ENCODE peak calls at places on chromosomes 6 and 20, in five cellular contexts. K is spleen, R is H54, Y is ovary, T is suprapubic skin. O is an unnamed sample.

GRCh38 chr6:10595731-10596664 is 74.8 kb downstream of the GCNT2 start:
- DNase-seq in Y (no peak), K (no peak), T (no peak), R (peak), O (no peak)

GRCh38 chr6:3157151-3157933 is at the start of gene TUBB2A:
- DNase-seq in T (peak), R (peak), K (peak), Y (peak), O (peak)

GRCh38 chr6:148448371-148449010 is 105.9 kb downstream of the SASH1 start:
- DNase-seq in T (no peak), Y (no peak), K (no peak), R (no peak), O (no peak)

GRCh38 chr6:90184334-90185298 is 112.0 kb downstream of the BACH2 start:
- DNase-seq in R (no peak), Y (no peak), K (no peak), T (no peak), O (no peak)

GRCh38 chr20:38825901-38826625 is 20.6 kb downstream of the PPP1R16B start:
- DNase-seq in T (no peak), Y (no peak), K (no peak), R (peak), O (no peak)

GRCh38 chr6:134351615-134352474 is 33.9 kb upstream of the SGK1 start:
- DNase-seq in R (no peak), Y (no peak), K (no peak), T (no peak), O (no peak)

GRCh38 chr6:44580901-44581300 is 193.4 kb downstream of the CDC5L start:
- DNase-seq in T (no peak), R (no peak), Y (no peak), K (no peak), O (no peak)

GRCh38 chr6:53294095-53294494 is 54.7 kb downstream of the ELOVL5 start:
- DNase-seq in K (no peak), R (no peak), Y (no peak), T (no peak), O (no peak)

GRCh38 chr6:45991189-45991588 is 24.5 kb downstream of the CLIC5 start:
- DNase-seq in Y (no peak), K (no peak), T (no peak), R (no peak), O (no peak)

GRCh38 chr20:7291319-7291943 is 523.9 kb downstream of the BMP2 start:
- DNase-seq in T (no peak), K (no peak), R (no peak), Y (no peak), O (no peak)

GRCh38 chr6:16337280-16337975 is 99.0 kb downstream of the GMPR start:
- DNase-seq in Y (peak), R (no peak), K (peak), T (peak), O (no peak)

GRCh38 chr20:19936801-19937583 is 80.2 kb upstream of the NAA20 start:
- DNase-seq in T (no peak), K (peak), R (no peak), Y (no peak), O (no peak)

GRCh38 chr6:44676826-44677433 is 289.4 kb downstream of the CDC5L start:
- DNase-seq in R (peak), T (no peak), Y (no peak), K (no peak), O (no peak)

GRCh38 chr6:165988306-165988756 is 179.3 kb downstream of the TBXT start:
- DNase-seq in T (no peak), R (no peak), Y (no peak), K (no peak), O (no peak)

GRCh38 chr6:149235130-149235561 is 82.4 kb upstream of the TAB2 start:
- DNase-seq in Y (no peak), T (no peak), R (no peak), K (no peak), O (no peak)

GRCh38 chr6:11260249-11261038 is 28.0 kb upstream of the NEDD9 start:
- DNase-seq in K (no peak), R (no peak), Y (no peak), T (no peak), O (no peak)

GRCh38 chr20:61454053-61454452 is 202.0 kb downstream of the CDH4 start:
- DNase-seq in R (no peak), T (no peak), Y (no peak), K (no peak), O (no peak)

GRCh38 chr20:58623579-58624473 is 27.3 kb upstream of the STX16 start:
- DNase-seq in R (peak), K (peak), T (no peak), Y (peak), O (no peak)

GRCh38 chr20:3908667-3909066 is 19.5 kb downstream of the PANK2 start:
- DNase-seq in K (no peak), T (no peak), Y (peak), R (no peak), O (no peak)

GRCh38 chr6:132132911-132133639 is 181.9 kb upstream of the CCN2 start:
- DNase-seq in T (no peak), K (no peak), R (no peak), Y (no peak), O (no peak)

GRCh38 chr6:122838060-122838780 is 49.2 kb downstream of the SMPDL3A start:
- DNase-seq in T (no peak), Y (no peak), K (no peak), R (no peak), O (no peak)

GRCh38 chr20:60008130-60008808 is 50.0 kb downstream of the CDH26 start:
- DNase-seq in T (no peak), R (no peak), K (no peak), Y (no peak), O (no peak)

GRCh38 chr20:46023999-46024398 is 5.0 kb upstream of the SLC12A5 start:
- DNase-seq in Y (no peak), K (no peak), T (no peak), R (peak), O (no peak)

GRCh38 chr6:14380421-14380820 is 262.8 kb downstream of the CD83 start:
- DNase-seq in Y (no peak), R (no peak), T (no peak), K (no peak), O (no peak)

GRCh38 chr6:156777866-156778614 is 862 bp downstream of the ARID1B start:
- DNase-seq in Y (peak), K (peak), T (no peak), R (no peak), O (peak)

GRCh38 chr6:85568411-85568810 is 25.2 kb downstream of the SNX14 start:
- DNase-seq in T (no peak), R (no peak), K (no peak), Y (no peak), O (no peak)

GRCh38 chr20:2295886-2296544 is at the start of gene TGM3:
- DNase-seq in R (no peak), Y (no peak), K (no peak), T (no peak), O (no peak)

GRCh38 chr6:53647437-53648094 is 18.0 kb downstream of the KLHL31 start:
- DNase-seq in K (no peak), R (no peak), T (no peak), Y (no peak), O (no peak)

GRCh38 chr20:15091417-15092017 is 754.1 kb upstream of the FLRT3 start:
- DNase-seq in K (no peak), Y (no peak), T (no peak), R (no peak), O (no peak)

GRCh38 chr20:56558968-56559367 is 25.9 kb downstream of the FAM209B start:
- DNase-seq in K (no peak), T (no peak), R (no peak), Y (no peak), O (no peak)

GRCh38 chr6:37897321-37897720 is 77.8 kb downstream of the ZFAND3 start:
- DNase-seq in R (no peak), Y (no peak), K (no peak), T (no peak), O (no peak)

DNA sequence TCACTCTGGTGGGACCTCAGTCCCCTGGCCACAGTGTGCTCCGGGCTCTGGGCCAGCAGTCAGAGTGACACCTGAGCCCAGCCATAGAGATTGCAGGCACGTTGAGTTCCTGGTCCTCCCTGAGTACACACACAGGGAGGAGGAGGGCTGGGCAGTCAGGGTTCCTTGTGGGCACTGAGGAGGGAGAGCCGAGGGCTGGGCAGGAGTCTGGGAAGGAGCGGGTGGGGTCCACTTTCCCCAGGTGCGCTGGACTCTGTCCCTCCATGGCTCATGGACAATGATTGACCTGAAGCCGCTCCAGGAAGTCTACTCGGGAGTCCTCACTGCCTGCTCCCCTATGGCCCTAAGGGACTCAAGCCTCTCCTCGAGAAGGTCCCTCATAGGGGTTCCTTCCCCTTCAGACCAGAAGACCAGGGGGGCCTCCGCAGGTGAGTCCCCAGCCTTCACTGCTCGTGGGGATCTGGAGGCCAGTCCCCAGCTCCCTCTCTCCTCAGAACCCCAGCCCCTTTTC is 1.1 kb downstream of the SLC44A4 start:
- DNase-seq in T (no peak), K (no peak), Y (no peak), R (no peak), O (no peak)
- TF ChIP-seq POLR2A in T (no peak), K (no peak), Y (no peak), R (no peak), O (no peak)

DNA sequence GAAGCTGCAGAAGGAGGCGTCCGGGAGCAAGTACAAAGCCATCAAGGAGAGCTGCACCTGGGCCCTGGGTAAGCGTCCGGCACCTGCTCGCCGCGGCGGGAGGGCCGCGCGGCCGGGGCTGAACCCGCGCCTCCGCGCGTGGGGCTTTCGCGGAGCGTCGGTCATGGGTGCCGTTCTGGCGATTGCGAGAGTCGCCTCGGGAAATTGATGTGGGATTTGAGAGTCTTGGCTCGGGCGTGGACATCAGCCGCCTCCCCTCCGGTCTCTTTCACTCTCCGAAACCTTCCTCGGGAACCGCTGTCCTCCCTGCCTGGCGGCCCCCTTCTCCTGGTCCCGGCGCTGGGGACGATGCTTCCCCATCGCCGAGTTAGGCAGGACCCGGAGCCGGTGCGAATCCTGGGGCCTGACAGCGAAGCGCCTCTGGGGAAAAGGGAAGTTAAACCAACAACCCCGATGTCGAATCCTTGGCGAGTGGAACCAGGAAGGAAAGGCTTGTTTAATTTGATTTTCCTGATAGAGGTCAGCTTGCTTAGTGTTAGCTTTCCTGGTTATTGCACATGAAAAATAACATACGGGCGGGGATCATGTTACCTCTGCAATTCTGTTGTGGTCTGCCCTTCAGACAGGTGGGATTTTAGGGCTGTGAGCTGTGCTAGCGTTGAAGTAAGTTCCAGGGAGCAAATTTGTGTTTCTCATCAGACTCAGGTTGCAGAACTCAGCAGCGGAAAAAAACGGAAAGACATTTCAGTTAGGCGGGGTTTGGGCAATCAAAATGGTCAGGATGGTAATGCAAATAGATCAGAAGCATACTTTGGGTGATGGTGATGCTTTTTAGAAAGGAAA is 586 bp downstream of the ARFGEF3 start:
- DNase-seq in K (peak), T (no peak), Y (no peak), R (no peak), O (no peak)
- TF ChIP-seq POLR2A in K (no peak), T (no peak), Y (no peak), R (no peak), O (no peak)

DNA sequence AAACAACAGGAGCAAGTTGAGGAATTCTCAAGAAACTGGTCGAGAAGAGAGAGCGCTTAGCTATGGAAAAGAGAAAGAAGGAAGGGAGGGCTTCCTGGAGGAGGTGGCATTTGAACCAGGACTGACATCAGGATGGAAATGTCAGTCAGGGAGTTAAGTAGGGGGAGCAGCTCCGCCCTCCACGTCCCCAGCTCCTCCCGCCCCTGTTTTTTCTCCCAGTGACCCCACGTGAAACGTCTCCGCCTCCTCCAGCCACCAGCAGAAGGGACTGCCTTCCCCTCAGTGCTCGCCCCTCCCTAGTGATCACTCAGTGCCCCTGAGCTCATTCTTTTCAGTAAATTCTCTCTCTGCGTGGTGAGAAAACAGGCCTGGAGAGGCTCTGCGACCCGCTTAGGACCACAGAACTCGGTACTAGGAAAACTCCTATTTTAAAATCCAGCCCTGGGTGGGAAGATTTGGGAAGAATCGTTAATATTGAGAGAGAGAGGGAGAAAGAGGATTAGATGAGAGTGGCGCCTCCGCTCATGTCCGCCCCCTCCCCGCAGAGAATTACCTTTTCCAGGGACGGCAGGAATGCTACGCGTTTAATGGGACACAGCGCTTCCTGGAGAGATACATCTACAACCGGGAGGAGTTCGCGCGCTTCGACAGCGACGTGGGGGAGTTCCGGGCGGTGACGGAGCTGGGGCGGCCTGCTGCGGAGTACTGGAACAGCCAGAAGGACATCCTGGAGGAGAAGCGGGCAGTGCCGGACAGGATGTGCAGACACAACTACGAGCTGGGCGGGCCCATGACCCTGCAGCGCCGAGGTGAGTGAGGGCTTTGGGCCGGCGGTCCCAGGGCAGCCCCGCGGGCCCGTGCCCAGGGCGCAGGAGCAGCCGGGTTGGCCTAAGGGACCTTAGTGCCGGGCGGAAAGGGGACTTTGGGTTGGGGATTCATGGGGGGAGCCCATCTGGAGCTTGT is 4.6 kb downstream of the HLA-DPB1 start:
- DNase-seq in T (no peak), Y (peak), R (no peak), K (peak), O (no peak)
- TF ChIP-seq POLR2A in T (peak), Y (no peak), R (no peak), K (no peak), O (no peak)

GRCh38 chr6:30060982-30061765 is at the start of gene POLR1H:
- DNase-seq in K (peak), R (peak), Y (peak), T (peak), O (peak)
- TF ChIP-seq POLR2A in K (peak), R (peak), Y (peak), T (peak), O (peak)

DNA sequence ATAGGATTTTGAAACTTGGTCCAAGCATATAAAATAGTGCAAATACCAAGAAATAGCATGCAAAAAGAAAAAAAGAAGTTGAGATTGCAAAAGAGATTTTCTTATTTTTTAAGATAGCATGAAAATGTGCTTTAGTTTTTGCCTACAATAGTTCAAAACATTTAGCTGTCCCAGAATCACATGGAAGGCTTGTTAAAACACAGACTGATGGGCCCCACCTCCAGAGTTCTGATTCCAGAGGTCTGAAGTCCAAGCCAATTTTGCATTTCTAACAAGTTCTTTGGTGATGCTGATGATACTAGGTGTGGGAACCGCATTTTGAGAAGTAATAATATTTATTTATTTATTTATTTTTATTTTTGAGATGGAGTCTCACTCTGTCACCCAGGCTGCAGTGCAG is 33.7 kb upstream of the LOC128125822 start:
- DNase-seq in K (no peak), Y (no peak), R (no peak), T (no peak), O (no peak)
- TF ChIP-seq POLR2A in K (no peak), Y (no peak), R (no peak), T (no peak), O (no peak)

GRCh38 chr20:34127787-34128186 is 15.7 kb upstream of the EIF2S2 start:
- DNase-seq in Y (no peak), K (no peak), T (no peak), R (no peak), O (no peak)
- TF ChIP-seq POLR2A in Y (no peak), K (no peak), T (no peak), R (no peak), O (no peak)

GRCh38 chr6:101000334-101000733 is 119.2 kb upstream of the ASCC3 start:
- DNase-seq in Y (no peak), R (no peak), K (no peak), T (no peak), O (no peak)
- TF ChIP-seq POLR2A in Y (no peak), R (no peak), K (no peak), T (no peak), O (no peak)

GRCh38 chr6:27893836-27894807 is 18.1 kb downstream of the OR2B2 start:
- DNase-seq in Y (peak), T (peak), K (peak), R (no peak), O (peak)

GRCh38 chr6:27892596-27893058 is 19.6 kb downstream of the OR2B2 start:
- DNase-seq in T (no peak), K (no peak), Y (no peak), R (no peak), O (no peak)

GRCh38 chr6:27896398-27896796 is 15.8 kb downstream of the OR2B2 start:
- DNase-seq in R (no peak), Y (no peak), T (no peak), K (no peak), O (no peak)

GRCh38 chr6:27893059-27893835 is 18.9 kb downstream of the OR2B2 start:
- DNase-seq in R (peak), Y (peak), T (peak), K (peak), O (peak)

GRCh38 chr6:27894839-27895762 is 17.1 kb downstream of the OR2B2 start:
- DNase-seq in R (no peak), Y (peak), K (no peak), T (no peak), O (no peak)
- TF ChIP-seq POLR2A in R (no peak), Y (peak), K (no peak), T (no peak), O (peak)

DNA sequence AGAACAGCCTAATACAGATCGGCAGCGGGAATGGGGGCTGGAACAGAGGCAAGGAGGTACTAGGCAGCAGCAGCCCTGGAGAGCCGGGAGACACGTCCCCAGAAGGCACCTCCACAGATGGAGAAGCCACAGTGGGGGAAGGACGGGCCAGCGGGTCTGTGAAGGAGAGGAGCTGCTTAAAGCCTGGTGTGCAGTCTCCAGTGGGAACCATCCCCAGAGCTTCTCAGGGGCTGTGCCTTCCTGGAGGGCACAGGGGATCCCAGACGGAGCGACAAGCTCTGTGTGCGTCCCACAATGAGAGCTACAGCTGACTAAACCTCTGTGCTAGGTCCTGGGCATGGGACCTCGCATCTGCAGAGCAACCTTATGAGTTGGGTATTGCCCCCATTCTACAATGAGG is 50.8 kb downstream of the EZR start:
- DNase-seq in Y (no peak), T (no peak), K (no peak), R (no peak), O (no peak)
- TF ChIP-seq POLR2A in Y (no peak), T (no peak), K (no peak), R (no peak), O (no peak)

GRCh38 chr6:41053056-41053455 is at the start of gene APOBEC2:
- DNase-seq in K (no peak), Y (no peak), T (no peak), R (no peak), O (no peak)

GRCh38 chr6:41058783-41059181 is 5.8 kb downstream of the APOBEC2 start:
- DNase-seq in R (no peak), K (no peak), Y (no peak), T (no peak), O (no peak)

GRCh38 chr6:41056768-41057490 is 3.9 kb downstream of the APOBEC2 start:
- DNase-seq in T (no peak), R (no peak), K (no peak), Y (no peak), O (no peak)

GRCh38 chr6:41051873-41052272 is 1.1 kb upstream of the APOBEC2 start:
- DNase-seq in R (no peak), K (no peak), T (no peak), Y (no peak), O (no peak)

DNA sequence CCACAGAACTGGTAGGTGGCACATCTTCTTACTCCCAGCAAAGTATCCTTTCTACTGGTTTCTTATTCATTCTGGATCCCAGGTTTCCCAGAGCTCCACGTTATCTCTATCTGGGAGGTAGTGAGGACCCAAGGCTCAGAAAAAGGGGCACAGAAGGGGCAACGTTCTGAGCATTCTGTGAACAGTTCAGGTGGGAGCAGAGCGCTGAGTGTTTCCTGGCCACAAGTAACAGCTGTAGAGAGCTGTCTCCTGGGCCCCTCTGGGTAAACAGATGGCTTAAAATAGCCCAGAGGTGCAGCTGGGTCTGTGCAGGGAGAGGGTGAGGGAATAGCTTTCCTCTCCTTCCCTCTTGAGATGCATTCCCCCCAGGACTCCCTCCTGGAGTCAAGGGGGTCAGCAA is 2.1 kb downstream of the APOBEC2 start:
- DNase-seq in R (no peak), Y (no peak), T (no peak), K (no peak), O (no peak)
- TF ChIP-seq POLR2A in R (no peak), Y (no peak), T (no peak), K (no peak), O (no peak)

O was measured in esophagus squamous epithelium.